ENCODE peak calls at places on chromosomes 12 and 14, in five cellular contexts. T, Z, G, O and W are unnamed samples.

GRCh38 chr14:68779761-68780323 is 13.0 kb downstream of the ZFP36L1 start:
- DNase-seq in T (peak), Z (peak), G (peak), O (peak), W (no peak)

GRCh38 chr12:11500222-11500860 is 105.0 kb upstream of the PRB2 start:
- DNase-seq in T (peak), Z (no peak), G (peak), O (peak), W (peak)

GRCh38 chr12:56257491-56258067 is 605 bp downstream of the ANKRD52 start:
- DNase-seq in T (no peak), Z (no peak), G (peak), O (no peak), W (no peak)

GRCh38 chr12:83477706-83478105 is 791.0 kb downstream of the TMTC2 start:
- DNase-seq in T (no peak), Z (no peak), G (no peak), O (no peak), W (no peak)

GRCh38 chr14:101034986-101035385 is 131.5 kb upstream of the RTL1 start:
- DNase-seq in T (no peak), Z (no peak), G (no peak), O (no peak), W (no peak)

GRCh38 chr14:88005050-88005481 is at the start of gene GPR65:
- DNase-seq in T (no peak), Z (no peak), G (peak), O (no peak), W (no peak)

GRCh38 chr12:96858162-96858561 is 48.9 kb upstream of the NEDD1 start:
- DNase-seq in T (no peak), Z (no peak), G (no peak), O (no peak), W (no peak)

GRCh38 chr14:26370118-26370517 is 227.7 kb downstream of the NOVA1 start:
- DNase-seq in T (no peak), Z (no peak), G (no peak), O (no peak), W (no peak)

GRCh38 chr14:23114669-23115491 is 4.2 kb downstream of the CEBPE start:
- DNase-seq in T (no peak), Z (no peak), G (no peak), O (no peak), W (peak)

GRCh38 chr12:38253778-38254177 is 62.8 kb upstream of the ALG10B start:
- DNase-seq in T (no peak), Z (no peak), G (no peak), O (no peak), W (no peak)

GRCh38 chr12:269216-269615 is 6.6 kb upstream of the SLC6A13 start:
- DNase-seq in T (no peak), Z (no peak), G (no peak), O (no peak), W (no peak)

GRCh38 chr14:101109981-101110728 is 206.6 kb upstream of the RTL1 start:
- DNase-seq in T (peak), Z (peak), G (no peak), O (no peak), W (peak)

GRCh38 chr14:58587271-58587670 is 50.5 kb upstream of the DACT1 start:
- DNase-seq in T (no peak), Z (no peak), G (no peak), O (no peak), W (no peak)

GRCh38 chr12:43480591-43480990 is 71.4 kb downstream of the ADAMTS20 start:
- DNase-seq in T (no peak), Z (no peak), G (no peak), O (no peak), W (no peak)

GRCh38 chr12:89082354-89082753 is 269.9 kb downstream of the DUSP6 start:
- DNase-seq in T (no peak), Z (no peak), G (no peak), O (no peak), W (no peak)

GRCh38 chr14:58430156-58430555 is 2.6 kb downstream of the KIAA0586 start:
- DNase-seq in T (no peak), Z (no peak), G (no peak), O (no peak), W (no peak)

GRCh38 chr12:117629454-117629853 is 268.0 kb upstream of the NOS1 start:
- DNase-seq in T (no peak), Z (no peak), G (no peak), O (no peak), W (no peak)

GRCh38 chr14:90087433-90087832 is 25.6 kb downstream of the KCNK13 start:
- DNase-seq in T (no peak), Z (no peak), G (no peak), O (peak), W (peak)

GRCh38 chr14:36807727-36808126 is 146.1 kb downstream of the PAX9 start:
- DNase-seq in T (no peak), Z (no peak), G (no peak), O (no peak), W (no peak)

GRCh38 chr12:9634177-9634803 is 26.6 kb upstream of the KLRB1 start:
- DNase-seq in T (peak), Z (no peak), G (peak), O (peak), W (peak)

GRCh38 chr14:101815994-101816393 is 54.5 kb downstream of the PPP2R5C start:
- DNase-seq in T (no peak), Z (no peak), G (no peak), O (no peak), W (no peak)

GRCh38 chr14:56199095-56199975 is 81.1 kb downstream of the PELI2 start:
- DNase-seq in T (no peak), Z (no peak), G (no peak), O (no peak), W (no peak)

GRCh38 chr12:65556676-65557424 is 267.4 kb upstream of the HMGA2 start:
- DNase-seq in T (peak), Z (no peak), G (peak), O (peak), W (peak)

GRCh38 chr14:53491256-53491905 is 338.3 kb upstream of the DDHD1 start:
- DNase-seq in T (no peak), Z (no peak), G (no peak), O (no peak), W (no peak)

GRCh38 chr12:46386877-46387629 is 14.5 kb upstream of the SLC38A2 start:
- DNase-seq in T (no peak), Z (no peak), G (no peak), O (peak), W (no peak)

GRCh38 chr12:29396774-29397173 is 15.8 kb upstream of the ERGIC2 start:
- DNase-seq in T (no peak), Z (no peak), G (no peak), O (no peak), W (no peak)

DNA sequence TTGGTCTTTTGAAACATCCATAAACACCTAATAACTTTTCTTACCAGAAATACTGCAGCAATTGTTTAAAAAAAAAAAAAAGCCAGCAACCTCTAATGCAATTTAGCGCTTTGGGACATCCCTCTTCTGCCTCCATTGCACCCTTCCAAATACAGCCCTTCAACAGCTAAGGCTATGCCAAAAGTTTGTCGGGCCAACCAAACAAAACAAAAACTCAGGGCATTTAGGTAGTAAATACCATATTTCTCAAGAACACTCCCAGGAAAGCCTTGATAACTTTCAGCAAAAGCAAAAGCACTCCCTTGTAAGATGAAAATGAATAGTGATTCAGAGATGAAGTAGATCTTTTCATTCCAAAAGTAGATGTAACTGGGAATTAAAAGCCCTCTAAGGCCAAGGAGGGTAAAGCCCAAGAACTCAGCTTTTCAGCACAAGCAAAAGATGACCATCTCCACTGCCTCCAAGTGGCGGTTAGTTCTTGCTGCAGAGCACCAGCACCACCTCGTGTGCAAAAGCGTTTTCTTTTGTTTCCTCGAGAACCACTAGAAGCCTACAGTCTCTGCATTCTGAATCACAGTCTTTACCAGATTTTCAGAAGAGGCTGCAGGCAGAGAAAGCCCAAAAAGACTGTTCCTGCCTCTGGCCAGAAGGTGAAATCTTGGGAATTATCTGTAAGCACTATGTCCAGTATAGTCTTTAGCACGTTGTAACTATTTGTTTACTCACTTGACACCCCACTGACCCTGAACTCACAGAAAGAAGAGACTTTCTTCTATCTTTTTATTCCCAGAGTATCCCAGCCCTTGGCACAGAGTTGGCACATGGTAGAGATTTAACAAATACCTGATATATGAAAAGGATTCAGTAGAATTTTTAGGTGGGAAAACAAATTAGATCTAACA is 53.1 kb downstream of the SIX6 start:
- DNase-seq in T (peak), Z (no peak), G (peak), O (peak), W (no peak)
- TF ChIP-seq CTCF in T (peak), Z (peak), G (peak), O (no peak), W (peak)

DNA sequence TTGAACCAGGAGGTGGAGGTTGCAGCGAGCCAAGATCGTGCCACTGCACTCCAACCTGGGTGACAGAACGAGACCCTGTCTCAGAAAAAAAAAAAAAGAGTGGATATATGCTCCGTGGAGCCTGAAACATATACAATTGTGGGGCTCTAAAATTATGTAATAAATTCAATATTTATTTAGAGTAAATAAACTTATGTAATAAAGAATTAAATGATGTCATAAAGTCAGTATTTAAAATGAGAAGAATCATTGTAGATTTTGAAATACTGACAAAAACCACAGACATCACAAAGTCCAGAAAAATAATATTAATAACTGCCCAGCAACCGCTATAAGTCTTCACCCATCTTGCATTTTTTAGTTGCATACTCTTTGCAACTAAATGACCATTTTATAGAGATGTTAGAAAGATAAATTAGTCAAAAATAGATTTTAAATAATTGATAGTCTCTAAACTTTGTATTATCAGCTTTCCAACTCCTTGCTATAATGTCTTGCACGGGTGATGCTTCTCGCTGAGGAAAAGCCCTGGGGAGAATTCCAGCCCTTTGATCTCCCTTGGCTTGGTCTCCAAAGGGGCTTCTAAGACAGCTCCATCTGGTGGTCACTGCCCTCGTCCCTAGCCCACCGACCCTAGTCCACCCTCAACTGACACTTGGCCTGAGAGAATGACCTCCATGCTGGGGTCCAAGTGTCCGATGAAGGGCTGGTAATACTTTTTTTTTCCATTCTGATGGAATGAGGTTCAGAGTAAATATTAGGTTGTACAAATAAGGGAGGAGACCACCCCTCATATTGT is 7.9 kb upstream of the TMBIM6 start:
- DNase-seq in T (no peak), Z (no peak), G (no peak), O (no peak), W (no peak)
- TF ChIP-seq CTCF in T (no peak), Z (no peak), G (no peak), O (no peak), W (no peak)

GRCh38 chr12:80709811-80710726 is 2.6 kb downstream of the MYF6 start:
- DNase-seq in T (no peak), Z (no peak), G (no peak), O (no peak), W (no peak)
- TF ChIP-seq CTCF in T (no peak), Z (no peak), G (peak), O (no peak), W (no peak)

DNA sequence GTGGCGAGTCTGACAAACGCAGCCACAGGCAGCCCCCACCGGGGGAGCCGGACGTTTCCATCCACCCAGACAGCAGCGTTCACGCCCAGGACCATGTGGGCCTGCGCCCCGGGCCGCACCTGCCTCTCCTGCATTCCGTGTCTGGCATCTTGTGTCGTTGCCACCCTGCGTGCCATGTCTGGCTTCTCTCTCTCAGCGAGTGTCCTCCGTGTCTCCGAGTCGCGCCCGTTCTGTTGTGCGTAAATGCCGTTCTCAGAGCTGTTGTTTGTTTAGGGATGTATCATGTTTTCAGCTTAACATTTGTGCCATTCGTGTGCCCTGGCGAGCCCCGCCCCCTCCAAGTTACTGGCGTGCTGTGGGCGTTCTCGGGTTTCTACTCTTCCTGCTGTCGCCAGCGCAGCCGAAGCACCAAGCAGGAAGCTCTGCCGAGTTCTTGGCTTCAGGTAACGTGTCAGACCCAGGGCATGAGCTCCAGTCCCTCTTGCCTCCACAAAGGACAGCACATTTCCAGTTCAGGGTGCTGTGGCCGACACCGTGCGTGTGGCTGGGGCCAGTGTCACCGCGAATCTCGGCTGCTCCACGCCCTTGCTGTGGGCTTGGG is 34.6 kb downstream of the NOC4L start:
- DNase-seq in T (no peak), Z (no peak), G (no peak), O (no peak), W (no peak)
- TF ChIP-seq CTCF in T (no peak), Z (no peak), G (no peak), O (no peak), W (no peak)

DNA sequence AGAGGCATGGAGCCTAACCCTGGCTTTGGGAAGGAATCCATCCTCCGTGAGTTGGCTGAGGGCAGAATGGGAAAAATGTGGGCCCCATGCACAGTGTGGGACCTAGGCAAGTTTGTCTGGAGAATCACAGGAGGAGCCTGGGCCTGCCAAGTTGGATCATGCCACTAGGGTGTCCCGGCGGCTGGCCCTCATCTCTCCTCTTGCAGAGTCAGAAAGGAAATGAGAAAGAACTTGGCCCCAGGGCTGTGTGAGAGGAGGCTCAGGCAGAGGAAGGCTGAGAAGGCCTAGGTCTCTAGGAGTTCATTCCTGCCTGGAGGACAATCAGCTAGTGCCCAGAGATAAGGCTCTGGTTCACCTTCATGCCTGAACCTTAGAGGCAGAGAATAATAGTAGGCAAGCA is 2.5 kb upstream of the ESRRB start:
- DNase-seq in T (no peak), Z (no peak), G (no peak), O (no peak), W (no peak)
- TF ChIP-seq CTCF in T (no peak), Z (no peak), G (no peak), O (no peak), W (no peak)

DNA sequence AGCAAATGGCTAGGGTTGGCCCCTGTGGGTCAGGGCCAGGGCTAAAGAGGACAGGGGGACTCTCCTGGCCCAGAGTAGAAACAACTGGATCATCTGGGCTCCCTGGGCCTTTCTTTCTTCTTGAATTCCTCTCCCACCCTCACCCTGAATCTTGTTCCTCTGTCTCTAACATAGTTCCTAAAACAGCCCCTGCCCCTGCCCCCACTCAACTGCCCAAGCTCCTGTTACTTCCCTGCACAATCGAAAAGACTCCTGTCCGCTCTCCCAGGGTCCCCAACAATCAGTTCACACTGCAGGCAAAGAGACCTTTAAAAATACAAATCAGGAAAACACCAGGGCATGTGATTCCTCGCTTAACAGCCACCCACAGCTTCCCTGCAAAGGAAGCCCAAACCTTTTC is 18.0 kb upstream of the ANKRD33 start:
- DNase-seq in T (no peak), Z (no peak), G (no peak), O (no peak), W (no peak)
- TF ChIP-seq CTCF in T (no peak), Z (no peak), G (no peak), O (no peak), W (no peak)

DNA sequence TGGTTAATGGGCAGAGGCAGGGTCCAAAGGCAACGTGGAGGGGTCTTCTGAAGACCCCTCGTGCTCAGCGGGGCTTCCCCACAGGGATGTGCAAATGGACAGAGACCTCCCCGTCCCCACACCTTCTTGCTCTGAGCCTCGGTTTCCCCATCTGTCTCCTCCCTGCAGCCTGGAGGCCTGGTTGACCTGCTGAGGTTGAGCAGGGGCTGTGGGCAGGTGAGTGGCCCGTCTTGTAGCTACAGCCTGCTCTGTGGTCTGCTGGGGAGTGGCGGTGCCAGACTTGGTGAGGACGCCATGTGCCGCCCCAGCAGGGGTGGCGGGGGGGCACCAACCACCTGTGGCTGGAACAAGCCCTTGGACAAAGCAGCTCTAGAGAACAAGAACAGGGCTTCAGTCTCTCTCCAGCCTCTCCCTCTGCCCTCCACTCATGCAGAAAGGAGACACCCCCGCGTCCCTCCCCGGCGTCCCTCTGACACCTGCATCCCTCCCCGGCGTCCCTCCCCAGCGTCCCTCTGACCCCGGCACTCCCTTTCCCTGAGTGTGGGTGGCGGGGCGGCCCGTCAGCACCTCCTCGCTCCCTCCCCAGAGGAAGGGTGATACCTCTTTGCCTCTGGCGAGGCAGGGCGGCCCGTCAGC is 83.6 kb downstream of the NOC4L start:
- DNase-seq in T (no peak), Z (no peak), G (no peak), O (no peak), W (no peak)
- TF ChIP-seq CTCF in T (no peak), Z (no peak), G (no peak), O (no peak), W (no peak)

GRCh38 chr12:16681196-16681595 is 75.2 kb upstream of the LMO3 start:
- DNase-seq in T (no peak), Z (no peak), G (no peak), O (no peak), W (no peak)

GRCh38 chr12:16685107-16685506 is 79.1 kb upstream of the LMO3 start:
- DNase-seq in T (no peak), Z (no peak), G (no peak), O (no peak), W (no peak)
- TF ChIP-seq CTCF in T (no peak), Z (no peak), G (no peak), O (no peak), W (no peak)